ENCODE peak calls at places on chromosome 19, in nine cellular contexts. F is coronary artery, O is PC-9, I is BE2C, W is IMR-90, T is GM12865, P is colonic mucosa, Q is cardiac fibroblast, X is lower leg skin. K is an unnamed sample.

GRCh38 chr19:17936379-17936778 is 3.6 kb downstream of the CCDC124 start:
- DNase-seq in F (no peak), O (no peak), I (no peak), W (no peak), T (no peak), P (no peak), Q (no peak), X (no peak), K (no peak)

GRCh38 chr19:50486823-50487515 is 10.3 kb upstream of the GARIN5A start:
- DNase-seq in F (no peak), O (peak; percentile 20), I (peak; percentile 60), W (peak; percentile 19), T (peak; percentile 71), P (peak; percentile 41), Q (peak; percentile 66), X (no peak), K (no peak)

GRCh38 chr19:3363841-3364500 is 2.4 kb upstream of the NFIC start:
- DNase-seq in F (no peak), O (no peak), I (no peak), W (no peak), T (no peak), P (no peak), Q (no peak), X (no peak), K (no peak)

GRCh38 chr19:35151273-35152065 is 3.1 kb upstream of the FXYD5 start:
- DNase-seq in F (no peak), O (no peak), I (no peak), W (no peak), T (no peak), P (no peak), Q (no peak), X (no peak), K (no peak)

GRCh38 chr19:50896591-50897190 is 14.5 kb downstream of the KLK4 start:
- DNase-seq in F (no peak), O (peak; percentile 29), I (peak; percentile 81), W (peak; percentile 65), T (peak; percentile 97), P (no peak), Q (peak; percentile 58), X (peak; percentile 63), K (no peak)

GRCh38 chr19:49570138-49570856 is 10.1 kb downstream of the NOSIP start:
- DNase-seq in F (no peak), O (peak; percentile 54), I (peak; percentile 75), W (peak; percentile 84), T (peak; percentile 90), P (peak; percentile 85), Q (peak; percentile 92), X (no peak), K (peak; percentile 73)

GRCh38 chr19:40674291-40674690 is 16.2 kb downstream of the NUMBL start:
- DNase-seq in F (no peak), O (peak; percentile 45), I (no peak), W (no peak), T (no peak), P (no peak), Q (no peak), X (no peak), K (no peak)

GRCh38 chr19:3372413-3372812 is 6.0 kb downstream of the NFIC start:
- DNase-seq in F (no peak), O (no peak), I (no peak), W (no peak), T (no peak), P (no peak), Q (no peak), X (no peak), K (no peak)

GRCh38 chr19:17761148-17761547 is 9.9 kb downstream of the FCHO1 start:
- DNase-seq in F (no peak), O (no peak), I (no peak), W (no peak), T (no peak), P (no peak), Q (no peak), X (no peak), K (no peak)

GRCh38 chr19:29875931-29876330 is 64.1 kb downstream of the CCNE1 start:
- DNase-seq in F (no peak), O (no peak), I (no peak), W (no peak), T (no peak), P (no peak), Q (no peak), X (no peak), K (no peak)

GRCh38 chr19:20923077-20923871 is at the start of gene ZNF85:
- DNase-seq in F (peak; percentile 92), O (peak; percentile 86), I (peak; percentile 93), W (peak; percentile 88), T (peak; percentile 96), P (peak; percentile 93), Q (peak; percentile 94), X (peak; percentile 94), K (peak; percentile 88)

GRCh38 chr19:40529093-40529954 is 47.3 kb upstream of the SHKBP1 start:
- DNase-seq in F (peak; percentile 86), O (peak; percentile 87), I (peak; percentile 90), W (peak; percentile 61), T (peak; percentile 91), P (peak; percentile 83), Q (peak; percentile 79), X (peak; percentile 69), K (peak; percentile 88)

GRCh38 chr19:32669205-32669785 is 5.7 kb downstream of the ANKRD27 start:
- DNase-seq in F (no peak), O (no peak), I (no peak), W (no peak), T (no peak), P (no peak), Q (no peak), X (no peak), K (no peak)

GRCh38 chr19:55626350-55626749 is 2.0 kb upstream of the ZNF784 start:
- DNase-seq in F (no peak), O (no peak), I (no peak), W (no peak), T (peak; percentile 80), P (no peak), Q (no peak), X (no peak), K (no peak)

GRCh38 chr19:4606921-4607678 is 32.2 kb upstream of the TNFAIP8L1 start:
- DNase-seq in F (no peak), O (no peak), I (peak; percentile 92), W (no peak), T (no peak), P (no peak), Q (no peak), X (no peak), K (no peak)

GRCh38 chr19:5395541-5395940 is 54.9 kb upstream of the PTPRS start:
- DNase-seq in F (no peak), O (no peak), I (no peak), W (no peak), T (no peak), P (no peak), Q (peak; percentile 15), X (no peak), K (no peak)

GRCh38 chr19:3969435-3970312 is 1.2 kb downstream of the DAPK3 start:
- DNase-seq in F (no peak), O (peak; percentile 52), I (no peak), W (peak; percentile 82), T (no peak), P (no peak), Q (peak; percentile 92), X (peak; percentile 31), K (no peak)

GRCh38 chr19:8481191-8481590 is 21.2 kb downstream of the PRAM1 start:
- DNase-seq in F (no peak), O (no peak), I (no peak), W (no peak), T (no peak), P (no peak), Q (no peak), X (no peak), K (no peak)

GRCh38 chr19:33325920-33326319 is 23.6 kb upstream of the CEBPA start:
- DNase-seq in F (no peak), O (no peak), I (no peak), W (no peak), T (no peak), P (no peak), Q (peak; percentile 43), X (peak; percentile 69), K (peak; percentile 19)

GRCh38 chr19:39030854-39031367 is 1.4 kb downstream of the FBXO27 start:
- DNase-seq in F (no peak), O (no peak), I (no peak), W (no peak), T (no peak), P (no peak), Q (no peak), X (no peak), K (no peak)

GRCh38 chr19:57071414-57071813 is 48.4 kb upstream of the USP29 start:
- DNase-seq in F (no peak), O (no peak), I (no peak), W (no peak), T (no peak), P (no peak), Q (no peak), X (no peak), K (no peak)

GRCh38 chr19:57068326-57068725 is 51.5 kb upstream of the USP29 start:
- DNase-seq in F (no peak), O (no peak), I (no peak), W (no peak), T (no peak), P (no peak), Q (no peak), X (no peak), K (no peak)

GRCh38 chr19:57067440-57067839 is 52.3 kb upstream of the USP29 start:
- DNase-seq in F (no peak), O (no peak), I (no peak), W (no peak), T (no peak), P (no peak), Q (no peak), X (no peak), K (no peak)

GRCh38 chr19:57068921-57069697 is 50.7 kb upstream of the USP29 start:
- DNase-seq in F (no peak), O (peak; percentile 11), I (peak; percentile 14), W (no peak), T (no peak), P (no peak), Q (no peak), X (no peak), K (no peak)
- TF ChIP-seq CTCF in F (no peak), O (peak; percentile 66), I (peak; percentile 29), W (no peak), T (no peak), P (no peak), Q (no peak), X (no peak), K (peak; percentile 29)

GRCh38 chr19:45687599-45687998 is 4.2 kb downstream of the SNRPD2 start:
- DNase-seq in F (no peak), O (no peak), I (no peak), W (no peak), T (no peak), P (no peak), Q (no peak), X (no peak), K (no peak)
- TF ChIP-seq CTCF in F (no peak), O (no peak), I (peak; percentile 1), W (no peak), T (no peak), P (no peak), Q (no peak), X (no peak), K (no peak)

GRCh38 chr19:1465191-1466016 is 13.6 kb downstream of the C19orf25 start:
- DNase-seq in F (no peak), O (no peak), I (no peak), W (peak; percentile 36), T (no peak), P (peak; percentile 63), Q (peak; percentile 51), X (no peak), K (peak; percentile 45)
- TF ChIP-seq CTCF in F (peak; percentile 23), O (no peak), I (no peak), W (peak; percentile 37), T (no peak), P (peak; percentile 64), Q (peak; percentile 49), X (no peak), K (peak; percentile 77)

GRCh38 chr19:2253106-2254051 is 2.8 kb downstream of the JSRP1 start:
- DNase-seq in F (no peak), O (no peak), I (peak; percentile 15), W (no peak), T (peak; percentile 57), P (no peak), Q (no peak), X (no peak), K (no peak)
- TF ChIP-seq CTCF in F (no peak), O (no peak), I (peak; percentile 10), W (peak; percentile 19), T (peak; percentile 48), P (no peak), Q (no peak), X (no peak), K (no peak)

K was measured in transverse colon.